ENCODE peak calls at places on chromosomes 7 and 10, in five cellular contexts. D is A549, R is transverse colon, B is stomach, E is tibial nerve. C is an unnamed sample.

GRCh38 chr10:106500585-106501525 is 663.7 kb downstream of the SORCS1 start:
- DNase-seq in D (no peak), R (no peak), B (no peak), E (no peak), C (no peak)

GRCh38 chr7:131111081-131111576 is 216.5 kb upstream of the MKLN1 start:
- DNase-seq in D (peak), R (peak), B (no peak), E (peak), C (no peak)

GRCh38 chr10:74238031-74238431 is 87.0 kb downstream of the ADK start:
- DNase-seq in D (no peak), R (no peak), B (peak), E (no peak), C (no peak)

GRCh38 chr7:146411975-146412374 is 295.4 kb downstream of the CNTNAP2 start:
- DNase-seq in D (no peak), R (no peak), B (no peak), E (no peak), C (no peak)

GRCh38 chr7:101243786-101244384 is 996 bp downstream of the FIS1 start:
- DNase-seq in D (no peak), R (no peak), B (no peak), E (no peak), C (no peak)

GRCh38 chr10:32346551-32347362 is at the start of gene EPC1:
- DNase-seq in D (peak), R (peak), B (peak), E (peak), C (peak)

GRCh38 chr7:156169474-156170370 is 357.5 kb upstream of the SHH start:
- DNase-seq in D (no peak), R (no peak), B (no peak), E (no peak), C (no peak)

GRCh38 chr10:57897611-57898010 is 370.1 kb downstream of the IPMK start:
- DNase-seq in D (no peak), R (no peak), B (no peak), E (no peak), C (no peak)

GRCh38 chr7:2002561-2003450 is 229.9 kb downstream of the MAD1L1 start:
- DNase-seq in D (no peak), R (no peak), B (no peak), E (no peak), C (peak)

GRCh38 chr7:36115448-36116321 is 37.4 kb upstream of the EEPD1 start:
- DNase-seq in D (peak), R (peak), B (peak), E (peak), C (peak)

GRCh38 chr10:110365356-110366143 is 60.8 kb upstream of the SMNDC1 start:
- DNase-seq in D (no peak), R (no peak), B (no peak), E (no peak), C (no peak)

GRCh38 chr7:134999136-134999535 is 12.8 kb downstream of the AGBL3 start:
- DNase-seq in D (no peak), R (no peak), B (no peak), E (no peak), C (no peak)

GRCh38 chr7:22563115-22563514 is 63.1 kb upstream of the STEAP1B start:
- DNase-seq in D (no peak), R (no peak), B (no peak), E (no peak), C (no peak)

GRCh38 chr10:62650411-62650810 is 154.1 kb upstream of the ADO start:
- DNase-seq in D (no peak), R (no peak), B (no peak), E (no peak), C (no peak)

GRCh38 chr7:636396-636795 is 90.1 kb upstream of the DNAAF5 start:
- DNase-seq in D (peak), R (no peak), B (peak), E (no peak), C (no peak)
- TF ChIP-seq CTCF in D (peak), R (no peak), B (no peak), E (peak), C (peak)

DNA sequence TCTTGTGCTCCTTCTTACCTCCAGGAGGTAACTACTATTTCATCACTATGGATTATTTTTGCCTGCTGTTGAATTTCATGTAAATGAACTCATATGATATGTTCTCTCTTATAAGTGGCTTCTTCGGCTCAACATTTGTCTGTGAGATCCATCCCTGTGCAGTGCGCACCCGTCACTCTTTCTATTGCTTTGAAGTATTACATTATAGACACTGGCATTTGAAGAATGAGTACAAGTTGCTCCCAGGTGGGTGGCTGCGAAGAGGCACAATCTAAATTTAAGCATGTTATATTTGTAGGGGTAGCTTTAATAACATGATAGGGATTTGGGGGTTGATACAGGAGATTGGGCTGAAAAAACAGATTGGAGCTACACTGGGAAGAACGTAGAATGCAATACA is 809.7 kb downstream of the CCSER2 start:
- DNase-seq in D (no peak), R (no peak), B (no peak), E (no peak), C (no peak)
- TF ChIP-seq POLR2A in D (no peak), R (no peak), B (no peak), E (no peak), C (no peak)

DNA sequence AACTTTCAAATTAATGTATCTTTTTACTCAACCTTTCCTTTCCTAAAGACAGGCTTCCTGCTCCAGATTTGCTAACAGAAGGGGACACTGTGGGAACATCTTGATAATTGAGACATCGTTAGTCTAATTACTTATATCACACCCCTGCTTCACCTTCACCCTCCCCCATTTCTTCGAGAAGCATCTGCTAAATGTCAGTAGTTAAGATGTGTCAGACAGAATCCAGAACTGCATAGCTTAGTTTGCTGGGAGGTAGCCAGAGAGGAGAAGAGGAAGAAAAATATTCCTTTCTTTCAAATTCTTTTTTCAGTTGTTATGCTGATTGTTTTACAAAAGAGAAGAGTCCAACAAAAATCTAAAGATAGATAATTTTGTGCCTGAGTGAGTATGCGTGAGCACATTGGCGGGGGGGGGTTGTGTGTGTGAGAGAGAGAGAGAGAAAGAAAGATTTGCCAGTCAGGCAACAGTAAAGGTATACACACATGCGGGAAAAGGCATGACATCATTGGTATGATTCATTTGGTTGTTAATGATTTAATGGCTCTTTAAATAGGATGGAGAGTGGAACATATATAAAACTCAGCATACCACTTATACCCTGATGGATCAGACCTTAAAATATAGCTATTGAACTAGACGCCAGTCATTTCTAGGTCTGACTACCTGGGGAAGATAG is 192.3 kb downstream of the PTN start:
- DNase-seq in D (no peak), R (no peak), B (no peak), E (no peak), C (no peak)
- TF ChIP-seq EP300 in D (no peak), R (peak), B (no peak), E (no peak), C (no peak)

GRCh38 chr7:71131753-71132520 is at the start of gene GALNT17:
- DNase-seq in D (no peak), R (no peak), B (no peak), E (no peak), C (peak)

GRCh38 chr7:71130280-71130679 is 1.7 kb upstream of the GALNT17 start:
- DNase-seq in D (no peak), R (no peak), B (no peak), E (no peak), C (no peak)

GRCh38 chr7:71133232-71133622 is 1.3 kb downstream of the GALNT17 start:
- DNase-seq in D (no peak), R (no peak), B (no peak), E (no peak), C (no peak)

GRCh38 chr7:71132521-71133231 is 732 bp downstream of the GALNT17 start:
- DNase-seq in D (no peak), R (no peak), B (no peak), E (no peak), C (no peak)

GRCh38 chr7:71131256-71131752 is 640 bp upstream of the GALNT17 start:
- DNase-seq in D (no peak), R (peak), B (no peak), E (peak), C (no peak)
- TF ChIP-seq CTCF in D (no peak), R (no peak), B (no peak), E (peak), C (no peak)

GRCh38 chr10:122374246-122374858 is at the start of gene PLEKHA1:
- DNase-seq in D (peak), R (peak), B (peak), E (peak), C (peak)
- TF ChIP-seq POLR2A in D (peak), R (no peak), B (no peak), E (peak), C (no peak)

GRCh38 chr7:104980969-104981670 is 32.9 kb upstream of the KMT2E start:
- DNase-seq in D (peak), R (no peak), B (no peak), E (no peak), C (no peak)
- TF ChIP-seq EP300 in D (no peak), R (no peak), B (no peak), E (no peak), C (no peak)